ENCODE peak calls at places on chromosomes 13 and 19, in eight cellular contexts. U, B, A, S, D, W, N and R are unnamed samples.
A peak's percentile ranks its signal among the peaks of the same experiment; 100 is the strongest.

GRCh38 chr13:74248477-74248876 is 114.3 kb upstream of the KLF12 start:
- DNase-seq in U (no peak), B (no peak), A (no peak), S (no peak), D (no peak), W (no peak), N (no peak), R (no peak)

GRCh38 chr13:35966024-35966423 is 165.2 kb downstream of the DCLK1 start:
- DNase-seq in U (no peak), B (no peak), A (no peak), S (no peak), D (no peak), W (no peak), N (peak; percentile 78), R (peak; percentile 15)

GRCh38 chr13:51688937-51689336 is 104.7 kb downstream of the WDFY2 start:
- DNase-seq in U (no peak), B (no peak), A (no peak), S (no peak), D (no peak), W (no peak), N (no peak), R (no peak)

GRCh38 chr19:17680235-17680722 is 7.9 kb downstream of the UNC13A start:
- DNase-seq in U (peak; percentile 40), B (peak; percentile 57), A (peak; percentile 82), S (peak; percentile 50), D (peak; percentile 79), W (peak; percentile 86), N (peak; percentile 61), R (peak; percentile 62)

GRCh38 chr13:27006519-27007161 is 165.0 kb downstream of the USP12 start:
- DNase-seq in U (no peak), B (peak; percentile 54), A (peak; percentile 49), S (peak; percentile 12), D (peak; percentile 70), W (peak; percentile 63), N (peak; percentile 40), R (peak; percentile 23)

GRCh38 chr19:21483589-21484170 is 21.7 kb upstream of the ZNF429 start:
- DNase-seq in U (peak; percentile 66), B (peak; percentile 60), A (peak; percentile 37), S (no peak), D (peak; percentile 76), W (no peak), N (peak; percentile 10), R (peak; percentile 1)

GRCh38 chr13:40758811-40759210 is 12.2 kb downstream of the MRPS31 start:
- DNase-seq in U (no peak), B (no peak), A (no peak), S (no peak), D (no peak), W (no peak), N (no peak), R (no peak)

GRCh38 chr19:51783373-51783772 is 11.6 kb upstream of the FPR3 start:
- DNase-seq in U (no peak), B (no peak), A (no peak), S (peak; percentile 26), D (no peak), W (no peak), N (peak; percentile 28), R (peak; percentile 30)

GRCh38 chr13:110070511-110071120 is 236.3 kb downstream of the COL4A1 start:
- DNase-seq in U (no peak), B (no peak), A (no peak), S (no peak), D (no peak), W (no peak), N (peak; percentile 74), R (peak; percentile 29)

GRCh38 chr19:18014197-18014596 is 6.2 kb downstream of the ARRDC2 start:
- DNase-seq in U (no peak), B (no peak), A (no peak), S (no peak), D (no peak), W (no peak), N (no peak), R (no peak)

GRCh38 chr13:38530492-38530891 is 156.4 kb upstream of the FREM2 start:
- DNase-seq in U (no peak), B (no peak), A (peak; percentile 29), S (no peak), D (no peak), W (peak; percentile 15), N (peak; percentile 29), R (peak; percentile 18)

GRCh38 chr13:109224033-109224432 is 562.4 kb downstream of the IRS2 start:
- DNase-seq in U (no peak), B (no peak), A (no peak), S (no peak), D (no peak), W (no peak), N (no peak), R (no peak)

GRCh38 chr13:39970177-39970846 is 314.9 kb downstream of the COG6 start:
- DNase-seq in U (no peak), B (no peak), A (no peak), S (no peak), D (no peak), W (no peak), N (no peak), R (no peak)

GRCh38 chr19:11265785-11266236 is 3.5 kb upstream of the DOCK6 start:
- DNase-seq in U (no peak), B (peak; percentile 91), A (no peak), S (peak; percentile 56), D (no peak), W (peak; percentile 91), N (no peak), R (peak; percentile 28)

GRCh38 chr13:99979453-99980200 is 2.0 kb upstream of the ZIC2 start:
- DNase-seq in U (peak; percentile 20), B (peak; percentile 14), A (peak; percentile 50), S (no peak), D (no peak), W (peak; percentile 20), N (no peak), R (no peak)

GRCh38 chr19:38252935-38253691 is 3.1 kb downstream of the PPP1R14A start:
- DNase-seq in U (peak; percentile 67), B (peak; percentile 42), A (peak; percentile 10), S (no peak), D (peak; percentile 75), W (peak; percentile 40), N (no peak), R (no peak)

GRCh38 chr13:93925976-93926375 is 553.5 kb downstream of the DCT start:
- DNase-seq in U (no peak), B (no peak), A (no peak), S (no peak), D (no peak), W (no peak), N (no peak), R (no peak)

GRCh38 chr19:35458821-35459391 is 10.8 kb downstream of the FFAR2 start:
- DNase-seq in U (no peak), B (peak; percentile 72), A (no peak), S (no peak), D (no peak), W (peak; percentile 70), N (no peak), R (no peak)
- H3K4me3 ChIP-seq in U (no peak overlapping the region), B (no peak overlapping the region), A (no peak overlapping the region), S (no peak overlapping the region), D (no peak overlapping the region), W (no peak overlapping the region), N (no peak overlapping the region), R (no peak overlapping the region)

GRCh38 chr19:5138606-5139594 is 170.0 kb downstream of the KDM4B start:
- DNase-seq in U (no peak), B (peak; percentile 56), A (no peak), S (no peak), D (no peak), W (no peak), N (peak; percentile 45), R (no peak)
- TF ChIP-seq CTCF in U (no peak), B (no peak), A (peak; percentile 18), S (no peak), D (no peak), W (no peak), N (no peak), R (no peak)

GRCh38 chr13:76994281-76994680 is 2.4 kb downstream of the CLN5 start:
- DNase-seq in U (no peak), B (no peak), A (no peak), S (no peak), D (no peak), W (no peak), N (no peak), R (no peak)

GRCh38 chr13:76993021-76993420 is 1.1 kb downstream of the CLN5 start:
- DNase-seq in U (no peak), B (no peak), A (no peak), S (no peak), D (no peak), W (no peak), N (peak; percentile 32), R (peak; percentile 29)

GRCh38 chr13:76991796-76992547 is at the start of gene CLN5:
- DNase-seq in U (peak; percentile 94), B (peak; percentile 96), A (peak; percentile 96), S (peak; percentile 77), D (peak; percentile 98), W (peak; percentile 97), N (peak; percentile 92), R (peak; percentile 88)

GRCh38 chr13:76992548-76993001 is 694 bp downstream of the CLN5 start:
- DNase-seq in U (peak; percentile 42), B (no peak), A (peak; percentile 24), S (no peak), D (no peak), W (peak; percentile 62), N (peak; percentile 26), R (peak; percentile 37)

DNA sequence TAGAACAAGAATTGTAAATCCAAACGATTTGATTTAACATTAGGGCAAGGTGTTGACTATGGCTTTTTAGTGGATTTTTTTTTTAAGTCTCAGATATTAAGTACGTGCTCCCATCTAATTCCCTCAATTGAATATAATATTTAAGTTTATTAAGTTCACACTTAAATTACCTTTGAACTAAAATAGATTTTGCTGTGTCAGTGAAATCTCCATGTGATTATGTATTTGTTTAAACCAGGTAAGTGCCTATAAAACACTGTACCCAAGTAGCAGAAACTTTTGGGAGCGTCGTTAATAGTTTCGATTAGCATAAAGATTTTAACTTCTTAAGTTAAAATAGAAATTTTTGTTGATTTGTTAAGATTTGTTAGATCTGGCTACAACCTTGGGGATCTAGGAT is 1.6 kb downstream of the CLN5 start:
- DNase-seq in U (no peak), B (no peak), A (no peak), S (no peak), D (no peak), W (no peak), N (no peak), R (no peak)
- H3K4me3 ChIP-seq in U (no peak overlapping the region), B (no peak overlapping the region), A (no peak overlapping the region), S (no peak overlapping the region), D (no peak overlapping the region), W (no peak overlapping the region), N (no peak overlapping the region), R (peak overlapping the region; percentile 88)

DNA sequence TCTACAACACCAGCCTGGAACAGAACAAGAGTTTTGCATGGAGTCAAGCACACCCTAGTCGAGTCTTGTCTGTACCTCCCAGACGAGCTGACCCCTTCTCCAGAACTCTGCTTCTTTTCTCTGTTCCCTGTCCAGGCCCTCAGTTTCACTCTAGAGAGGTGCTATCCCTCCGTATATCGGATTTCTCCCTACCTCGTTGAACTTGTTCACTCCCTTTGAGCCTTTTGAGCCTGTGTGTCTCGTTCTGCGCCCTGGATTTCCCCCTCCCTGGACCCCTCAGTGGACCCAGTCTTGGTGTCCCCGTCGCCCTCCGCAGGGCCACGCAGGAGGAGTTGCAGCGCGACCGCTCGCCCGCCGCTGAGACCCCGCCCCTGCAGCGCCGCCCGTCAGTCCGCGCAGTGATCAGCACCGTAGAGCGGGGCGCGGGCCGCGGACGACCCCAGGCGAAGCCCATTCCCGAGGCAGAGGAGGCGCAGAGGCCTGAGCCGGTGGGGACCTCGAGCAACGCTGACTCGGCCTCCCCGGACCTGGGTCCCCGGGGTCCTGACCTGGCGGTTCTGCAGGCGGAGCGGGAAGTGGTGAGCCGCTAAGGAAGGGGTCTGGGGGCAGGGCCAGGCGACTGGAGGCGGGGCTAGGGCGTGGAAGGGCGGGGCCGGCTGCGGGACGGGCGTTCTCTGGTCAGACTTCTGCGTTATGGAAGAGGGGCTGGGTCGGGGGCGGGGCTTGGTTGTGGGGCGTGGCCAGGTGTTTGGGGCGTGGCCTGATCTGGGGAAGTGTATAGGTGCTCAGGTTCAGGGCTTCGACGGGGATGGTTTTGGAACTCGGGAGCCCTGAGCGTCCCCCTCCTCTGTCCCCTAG is 5.5 kb downstream of the EPS8L1 start:
- DNase-seq in U (peak; percentile 70), B (peak; percentile 66), A (peak; percentile 80), S (peak; percentile 86), D (no peak), W (peak; percentile 87), N (peak; percentile 36), R (peak; percentile 36)
- TF ChIP-seq CTCF in U (no peak), B (no peak), A (no peak), S (no peak), D (no peak), W (no peak), N (no peak), R (no peak)